ENCODE peak calls at places on chromosome 5, in seven cellular contexts. M is RWPE1, R is WTC11, W is AG04449, B is heart left ventricle, S is dorsolateral prefrontal cortex, G is uterus. F is an unnamed sample.
A peak's percentile ranks its signal among the peaks of the same experiment; 100 is the strongest.

GRCh38 chr5:107425541-107426031 is 245.2 kb downstream of the EFNA5 start:
- DNase-seq in M (peak; percentile 84), R (no peak), W (peak; percentile 54), B (no peak), S (no peak), G (no peak), F (no peak)

GRCh38 chr5:143402464-143403356 is 776 bp downstream of the NR3C1 start:
- DNase-seq in M (peak; percentile 50), R (peak; percentile 52), W (no peak), B (peak; percentile 74), S (peak; percentile 52), G (peak; percentile 58), F (peak; percentile 49)

GRCh38 chr5:119088438-119088837 is 17.6 kb downstream of the DMXL1 start:
- DNase-seq in M (no peak), R (no peak), W (no peak), B (no peak), S (no peak), G (no peak), F (no peak)

GRCh38 chr5:42392917-42393316 is 30.3 kb upstream of the GHR start:
- DNase-seq in M (no peak), R (no peak), W (no peak), B (no peak), S (no peak), G (no peak), F (no peak)

GRCh38 chr5:13107553-13107952 is 836.9 kb downstream of the DNAH5 start:
- DNase-seq in M (no peak), R (no peak), W (no peak), B (no peak), S (no peak), G (no peak), F (no peak)

GRCh38 chr5:132073231-132074013 is at the start of gene CSF2:
- DNase-seq in M (peak; percentile 94), R (no peak), W (no peak), B (no peak), S (no peak), G (no peak), F (no peak)

GRCh38 chr5:54993318-54993717 is 7.9 kb upstream of the ESM1 start:
- DNase-seq in M (no peak), R (no peak), W (no peak), B (no peak), S (no peak), G (no peak), F (no peak)

GRCh38 chr5:150659360-150660107 is 1.5 kb upstream of the MYOZ3 start:
- DNase-seq in M (no peak), R (no peak), W (no peak), B (peak; percentile 30), S (no peak), G (no peak), F (no peak)

GRCh38 chr5:120415985-120416384 is 48.1 kb upstream of the PRR16 start:
- DNase-seq in M (no peak), R (no peak), W (no peak), B (no peak), S (no peak), G (no peak), F (no peak)

GRCh38 chr5:178108966-178109365 is 4.4 kb upstream of the N4BP3 start:
- DNase-seq in M (peak; percentile 69), R (no peak), W (no peak), B (peak; percentile 29), S (no peak), G (no peak), F (no peak)

GRCh38 chr5:68139601-68140441 is 75.7 kb upstream of the PIK3R1 start:
- DNase-seq in M (peak; percentile 29), R (no peak), W (no peak), B (no peak), S (no peak), G (no peak), F (no peak)

GRCh38 chr5:68137451-68138190 is 77.9 kb upstream of the PIK3R1 start:
- DNase-seq in M (no peak), R (no peak), W (peak; percentile 34), B (no peak), S (no peak), G (no peak), F (no peak)

GRCh38 chr5:68141494-68141893 is 74.1 kb upstream of the PIK3R1 start:
- DNase-seq in M (no peak), R (no peak), W (no peak), B (no peak), S (no peak), G (no peak), F (no peak)

GRCh38 chr5:68134669-68135313 is 80.8 kb upstream of the PIK3R1 start:
- DNase-seq in M (no peak), R (no peak), W (no peak), B (no peak), S (no peak), G (no peak), F (no peak)

DNA sequence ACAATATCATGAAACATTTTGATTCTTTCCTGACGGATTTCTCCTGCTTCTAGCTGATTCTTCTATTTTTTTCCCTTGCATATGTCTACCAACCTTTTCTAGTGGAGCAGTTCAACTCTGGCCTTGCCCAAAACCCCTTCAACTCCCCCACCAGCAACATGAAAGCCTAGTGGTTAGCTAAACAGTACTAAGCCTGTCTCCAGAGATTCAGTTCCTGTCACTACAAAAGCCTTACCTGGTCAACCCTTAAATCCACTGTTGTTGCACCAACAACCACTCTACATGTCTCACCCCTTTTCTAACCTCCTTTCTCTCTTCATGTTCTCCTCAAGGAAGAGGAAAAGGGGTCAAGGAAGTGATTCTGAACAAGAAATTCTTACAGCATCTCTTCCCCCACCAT is 74.8 kb upstream of the PIK3R1 start:
- DNase-seq in M (no peak), R (no peak), W (no peak), B (no peak), S (no peak), G (no peak), F (no peak)
- TF ChIP-seq CTCF in M (no peak), R (no peak), W (no peak), B (no peak), S (no peak), G (no peak), F (no peak)

GRCh38 chr5:8473827-8474568 is 605.0 kb downstream of the MTRR start:
- DNase-seq in M (no peak), R (peak; percentile 53), W (no peak), B (no peak), S (no peak), G (no peak), F (no peak)
- TF ChIP-seq CTCF in M (no peak), R (peak; percentile 30), W (no peak), B (no peak), S (no peak), G (no peak), F (peak; percentile 18)

GRCh38 chr5:152259702-152260101 is 145.4 kb downstream of the NMUR2 start:
- DNase-seq in M (no peak), R (no peak), W (no peak), B (peak; percentile 54), S (no peak), G (no peak), F (no peak)

GRCh38 chr5:152256580-152256979 is 148.5 kb downstream of the NMUR2 start:
- DNase-seq in M (no peak), R (no peak), W (no peak), B (no peak), S (no peak), G (no peak), F (no peak)

GRCh38 chr5:152260940-152261339 is 144.1 kb downstream of the NMUR2 start:
- DNase-seq in M (no peak), R (no peak), W (no peak), B (no peak), S (no peak), G (no peak), F (no peak)

DNA sequence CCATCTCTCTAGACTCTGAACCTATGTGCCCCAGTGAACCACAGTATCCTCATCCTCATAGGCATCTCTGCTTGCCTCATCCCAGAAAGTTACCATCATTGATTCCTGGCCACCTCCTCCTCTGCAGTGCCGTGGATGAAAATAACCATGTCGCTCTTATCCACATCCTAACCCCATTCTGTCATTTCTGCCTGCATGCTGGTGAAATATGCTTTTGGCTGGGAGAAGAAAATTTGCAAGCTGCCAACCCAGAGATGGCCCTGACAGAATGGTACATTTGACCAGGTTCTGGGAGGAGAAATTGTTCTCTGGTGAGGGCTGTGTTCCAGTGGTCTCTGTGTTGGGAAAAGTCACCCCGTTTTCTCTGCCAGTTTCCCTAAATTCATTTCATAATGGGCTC is 149.7 kb downstream of the NMUR2 start:
- DNase-seq in M (no peak), R (no peak), W (no peak), B (no peak), S (peak; percentile 15), G (no peak), F (no peak)
- TF ChIP-seq CTCF in M (no peak), R (no peak), W (no peak), B (no peak), S (no peak), G (no peak), F (no peak)

GRCh38 chr5:92092239-92092638 is 709.1 kb upstream of the ARRDC3 start:
- DNase-seq in M (no peak), R (no peak), W (no peak), B (no peak), S (no peak), G (no peak), F (no peak)
- TF ChIP-seq CTCF in M (no peak), R (no peak), W (no peak), B (no peak), S (no peak), G (no peak), F (no peak)

DNA sequence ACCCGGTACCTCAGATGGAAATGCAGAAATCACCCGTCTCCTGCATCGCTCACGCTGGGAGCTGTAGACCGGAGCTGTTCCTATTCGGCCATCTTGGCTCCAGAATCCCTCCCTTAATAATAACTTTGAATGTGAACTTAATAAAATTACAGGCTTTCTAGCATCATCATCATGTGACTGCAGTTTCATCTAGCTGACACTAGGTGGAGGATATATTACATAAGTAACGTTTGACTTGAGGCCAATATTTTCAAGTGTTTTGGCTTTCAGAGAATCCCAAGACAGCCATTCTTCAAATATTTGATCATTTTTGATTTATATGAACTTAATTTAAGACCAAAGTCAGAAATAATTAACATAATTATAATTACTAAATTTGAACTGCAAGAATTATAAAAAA is 474.9 kb upstream of the CDH10 start:
- DNase-seq in M (peak; percentile 39), R (no peak), W (no peak), B (no peak), S (no peak), G (no peak), F (no peak)
- TF ChIP-seq CTCF in M (peak; percentile 28), R (peak; percentile 40), W (no peak), B (no peak), S (peak; percentile 33), G (no peak), F (peak; percentile 69)

GRCh38 chr5:121969660-121970295 is 8.0 kb downstream of the SRFBP1 start:
- DNase-seq in M (no peak), R (no peak), W (no peak), B (no peak), S (no peak), G (no peak), F (no peak)

GRCh38 chr5:121968910-121969607 is 7.3 kb downstream of the SRFBP1 start:
- DNase-seq in M (peak; percentile 89), R (no peak), W (peak; percentile 97), B (no peak), S (no peak), G (no peak), F (no peak)

GRCh38 chr5:121963409-121963808 is 1.6 kb downstream of the SRFBP1 start:
- DNase-seq in M (no peak), R (no peak), W (no peak), B (no peak), S (no peak), G (no peak), F (no peak)

GRCh38 chr5:121962943-121963342 is 1.2 kb downstream of the SRFBP1 start:
- DNase-seq in M (no peak), R (no peak), W (no peak), B (no peak), S (no peak), G (no peak), F (no peak)

GRCh38 chr5:121967187-121967586 is 5.4 kb downstream of the SRFBP1 start:
- DNase-seq in M (no peak), R (no peak), W (no peak), B (no peak), S (no peak), G (no peak), F (no peak)
- TF ChIP-seq CTCF in M (peak; percentile 55), R (no peak), W (peak; percentile 26), B (peak; percentile 21), S (peak; percentile 41), G (peak; percentile 29), F (no peak)

F was measured in endothelial cell.